ENCODE peak calls at places on chromosome 6, in seven cellular contexts. One of them, this sample, is unnamed.

GRCh38 chr6:122717350-122717749 is 62.2 kb upstream of the FABP7 start:
- DNase-seq in ACHN: no peak
- DNase-seq in CD8-positive, alpha-beta T cell: no peak
- DNase-seq in GM03348: no peak
- DNase-seq in NCI-H1417: peak; percentile 50
- DNase-seq in stimulated activated CD4-positive, alpha-beta T cell treated with anti-CD3 and anti-CD28 coated beads, TNF-alpha, amount 100 ng/mL, for 24 hours: no peak
- DNase-seq in left colon: no peak
- DNase-seq in this sample: no peak

GRCh38 chr6:34919651-34920050 is 30.6 kb downstream of the ANKS1A start:
- DNase-seq in ACHN: no peak
- DNase-seq in CD8-positive, alpha-beta T cell: no peak
- DNase-seq in GM03348: peak; percentile 27
- DNase-seq in NCI-H1417: no peak
- DNase-seq in stimulated activated CD4-positive, alpha-beta T cell treated with anti-CD3 and anti-CD28 coated beads, TNF-alpha, amount 100 ng/mL, for 24 hours: no peak
- DNase-seq in left colon: no peak
- DNase-seq in this sample: no peak

GRCh38 chr6:155440758-155441157 is 14.9 kb downstream of the NOX3 start:
- DNase-seq in ACHN: no peak
- DNase-seq in CD8-positive, alpha-beta T cell: no peak
- DNase-seq in GM03348: no peak
- DNase-seq in NCI-H1417: peak; percentile 20
- DNase-seq in stimulated activated CD4-positive, alpha-beta T cell treated with anti-CD3 and anti-CD28 coated beads, TNF-alpha, amount 100 ng/mL, for 24 hours: no peak
- DNase-seq in left colon: no peak
- DNase-seq in this sample: no peak

GRCh38 chr6:138572200-138572875 is 73.0 kb upstream of the NHSL1 start:
- DNase-seq in ACHN: peak; percentile 81
- DNase-seq in CD8-positive, alpha-beta T cell: no peak
- DNase-seq in GM03348: peak; percentile 85
- DNase-seq in NCI-H1417: peak; percentile 98
- DNase-seq in stimulated activated CD4-positive, alpha-beta T cell treated with anti-CD3 and anti-CD28 coated beads, TNF-alpha, amount 100 ng/mL, for 24 hours: no peak
- DNase-seq in left colon: peak; percentile 88
- DNase-seq in this sample: no peak

GRCh38 chr6:87241304-87241703 is 81.1 kb upstream of the SMIM8 start:
- DNase-seq in ACHN: peak; percentile 3
- DNase-seq in CD8-positive, alpha-beta T cell: no peak
- DNase-seq in GM03348: no peak
- DNase-seq in NCI-H1417: no peak
- DNase-seq in stimulated activated CD4-positive, alpha-beta T cell treated with anti-CD3 and anti-CD28 coated beads, TNF-alpha, amount 100 ng/mL, for 24 hours: no peak
- DNase-seq in left colon: no peak
- DNase-seq in this sample: no peak

GRCh38 chr6:52422156-52422555 is 2.0 kb downstream of the EFHC1 start:
- DNase-seq in ACHN: no peak
- DNase-seq in CD8-positive, alpha-beta T cell: no peak
- DNase-seq in GM03348: no peak
- DNase-seq in NCI-H1417: no peak
- DNase-seq in stimulated activated CD4-positive, alpha-beta T cell treated with anti-CD3 and anti-CD28 coated beads, TNF-alpha, amount 100 ng/mL, for 24 hours: no peak
- DNase-seq in left colon: no peak
- DNase-seq in this sample: no peak

GRCh38 chr6:43367245-43367984 is 2.0 kb downstream of the ZNF318 start:
- DNase-seq in ACHN: no peak
- DNase-seq in CD8-positive, alpha-beta T cell: no peak
- DNase-seq in GM03348: no peak
- DNase-seq in NCI-H1417: no peak
- DNase-seq in stimulated activated CD4-positive, alpha-beta T cell treated with anti-CD3 and anti-CD28 coated beads, TNF-alpha, amount 100 ng/mL, for 24 hours: no peak
- DNase-seq in left colon: no peak
- DNase-seq in this sample: no peak

GRCh38 chr6:112743343-112743742 is 396.2 kb downstream of the RFPL4B start:
- DNase-seq in ACHN: no peak
- DNase-seq in CD8-positive, alpha-beta T cell: no peak
- DNase-seq in GM03348: no peak
- DNase-seq in NCI-H1417: no peak
- DNase-seq in stimulated activated CD4-positive, alpha-beta T cell treated with anti-CD3 and anti-CD28 coated beads, TNF-alpha, amount 100 ng/mL, for 24 hours: no peak
- DNase-seq in left colon: no peak
- DNase-seq in this sample: no peak

GRCh38 chr6:136600818-136601217 is 50.6 kb upstream of the MAP7 start:
- DNase-seq in ACHN: no peak
- DNase-seq in CD8-positive, alpha-beta T cell: no peak
- DNase-seq in GM03348: no peak
- DNase-seq in NCI-H1417: peak; percentile 58
- DNase-seq in stimulated activated CD4-positive, alpha-beta T cell treated with anti-CD3 and anti-CD28 coated beads, TNF-alpha, amount 100 ng/mL, for 24 hours: no peak
- DNase-seq in left colon: peak; percentile 30
- DNase-seq in this sample: no peak

GRCh38 chr6:30097902-30098606 is 14.8 kb downstream of the TRIM31 start:
- DNase-seq in ACHN: no peak
- DNase-seq in CD8-positive, alpha-beta T cell: no peak
- DNase-seq in GM03348: no peak
- DNase-seq in NCI-H1417: no peak
- DNase-seq in stimulated activated CD4-positive, alpha-beta T cell treated with anti-CD3 and anti-CD28 coated beads, TNF-alpha, amount 100 ng/mL, for 24 hours: no peak
- DNase-seq in left colon: peak; percentile 80
- DNase-seq in this sample: no peak

GRCh38 chr6:2791124-2792050 is 26.2 kb downstream of the WRNIP1 start:
- DNase-seq in ACHN: peak; percentile 77
- DNase-seq in CD8-positive, alpha-beta T cell: peak; percentile 46
- DNase-seq in GM03348: peak; percentile 89
- DNase-seq in NCI-H1417: peak; percentile 48
- DNase-seq in stimulated activated CD4-positive, alpha-beta T cell treated with anti-CD3 and anti-CD28 coated beads, TNF-alpha, amount 100 ng/mL, for 24 hours: no peak
- DNase-seq in left colon: peak; percentile 72
- DNase-seq in this sample: peak; percentile 86

GRCh38 chr6:52543262-52543661 is 33.6 kb downstream of the TRAM2 start:
- DNase-seq in ACHN: no peak
- DNase-seq in CD8-positive, alpha-beta T cell: no peak
- DNase-seq in GM03348: no peak
- DNase-seq in NCI-H1417: no peak
- DNase-seq in stimulated activated CD4-positive, alpha-beta T cell treated with anti-CD3 and anti-CD28 coated beads, TNF-alpha, amount 100 ng/mL, for 24 hours: no peak
- DNase-seq in left colon: no peak
- DNase-seq in this sample: no peak

GRCh38 chr6:152271681-152272464 is 365.3 kb downstream of the SYNE1 start:
- DNase-seq in ACHN: no peak
- DNase-seq in CD8-positive, alpha-beta T cell: no peak
- DNase-seq in GM03348: peak; percentile 74
- DNase-seq in NCI-H1417: no peak
- DNase-seq in stimulated activated CD4-positive, alpha-beta T cell treated with anti-CD3 and anti-CD28 coated beads, TNF-alpha, amount 100 ng/mL, for 24 hours: no peak
- DNase-seq in left colon: no peak
- DNase-seq in this sample: no peak

GRCh38 chr6:44051516-44051915 is 75.7 kb downstream of the MRPL14 start:
- DNase-seq in ACHN: peak; percentile 79
- DNase-seq in CD8-positive, alpha-beta T cell: no peak
- DNase-seq in GM03348: peak; percentile 85
- DNase-seq in NCI-H1417: no peak
- DNase-seq in stimulated activated CD4-positive, alpha-beta T cell treated with anti-CD3 and anti-CD28 coated beads, TNF-alpha, amount 100 ng/mL, for 24 hours: no peak
- DNase-seq in left colon: no peak
- DNase-seq in this sample: no peak

GRCh38 chr6:4102687-4103244 is 23.8 kb upstream of the FAM217A start:
- DNase-seq in ACHN: no peak
- DNase-seq in CD8-positive, alpha-beta T cell: no peak
- DNase-seq in GM03348: no peak
- DNase-seq in NCI-H1417: peak; percentile 88
- DNase-seq in stimulated activated CD4-positive, alpha-beta T cell treated with anti-CD3 and anti-CD28 coated beads, TNF-alpha, amount 100 ng/mL, for 24 hours: no peak
- DNase-seq in left colon: no peak
- DNase-seq in this sample: no peak

GRCh38 chr6:84428300-84428907 is 201.0 kb upstream of the CEP162 start:
- DNase-seq in ACHN: peak; percentile 67
- DNase-seq in CD8-positive, alpha-beta T cell: no peak
- DNase-seq in GM03348: peak; percentile 68
- DNase-seq in NCI-H1417: peak; percentile 53
- DNase-seq in stimulated activated CD4-positive, alpha-beta T cell treated with anti-CD3 and anti-CD28 coated beads, TNF-alpha, amount 100 ng/mL, for 24 hours: no peak
- DNase-seq in left colon: no peak
- DNase-seq in this sample: no peak

GRCh38 chr6:112232845-112233256 is 21.5 kb downstream of the LAMA4 start:
- DNase-seq in ACHN: no peak
- DNase-seq in CD8-positive, alpha-beta T cell: no peak
- DNase-seq in GM03348: no peak
- DNase-seq in NCI-H1417: no peak
- DNase-seq in stimulated activated CD4-positive, alpha-beta T cell treated with anti-CD3 and anti-CD28 coated beads, TNF-alpha, amount 100 ng/mL, for 24 hours: no peak
- DNase-seq in left colon: no peak
- DNase-seq in this sample: no peak

GRCh38 chr6:16346831-16347230 is 108.4 kb downstream of the GMPR start:
- DNase-seq in ACHN: no peak
- DNase-seq in CD8-positive, alpha-beta T cell: no peak
- DNase-seq in GM03348: no peak
- DNase-seq in NCI-H1417: no peak
- DNase-seq in stimulated activated CD4-positive, alpha-beta T cell treated with anti-CD3 and anti-CD28 coated beads, TNF-alpha, amount 100 ng/mL, for 24 hours: no peak
- DNase-seq in left colon: no peak
- DNase-seq in this sample: no peak

GRCh38 chr6:143594647-143595046 is 83.1 kb upstream of the PHACTR2 start:
- DNase-seq in ACHN: no peak
- DNase-seq in CD8-positive, alpha-beta T cell: no peak
- DNase-seq in GM03348: no peak
- DNase-seq in NCI-H1417: no peak
- DNase-seq in stimulated activated CD4-positive, alpha-beta T cell treated with anti-CD3 and anti-CD28 coated beads, TNF-alpha, amount 100 ng/mL, for 24 hours: no peak
- DNase-seq in left colon: no peak
- DNase-seq in this sample: no peak

GRCh38 chr6:89313006-89313405 is 2.1 kb downstream of the GABRR2 start:
- DNase-seq in ACHN: peak; percentile 23
- DNase-seq in CD8-positive, alpha-beta T cell: no peak
- DNase-seq in GM03348: peak; percentile 86
- DNase-seq in NCI-H1417: no peak
- DNase-seq in stimulated activated CD4-positive, alpha-beta T cell treated with anti-CD3 and anti-CD28 coated beads, TNF-alpha, amount 100 ng/mL, for 24 hours: no peak
- DNase-seq in left colon: no peak
- DNase-seq in this sample: no peak

GRCh38 chr6:30076333-30076732 is 764 bp upstream of the RNF39 start:
- DNase-seq in ACHN: no peak
- DNase-seq in CD8-positive, alpha-beta T cell: no peak
- DNase-seq in GM03348: no peak
- DNase-seq in NCI-H1417: no peak
- DNase-seq in stimulated activated CD4-positive, alpha-beta T cell treated with anti-CD3 and anti-CD28 coated beads, TNF-alpha, amount 100 ng/mL, for 24 hours: no peak
- DNase-seq in left colon: no peak
- DNase-seq in this sample: no peak

GRCh38 chr6:41675176-41675767 is 37.0 kb downstream of the MDFI start:
- DNase-seq in ACHN: no peak
- DNase-seq in CD8-positive, alpha-beta T cell: no peak
- DNase-seq in GM03348: no peak
- DNase-seq in NCI-H1417: peak; percentile 57
- DNase-seq in stimulated activated CD4-positive, alpha-beta T cell treated with anti-CD3 and anti-CD28 coated beads, TNF-alpha, amount 100 ng/mL, for 24 hours: no peak
- DNase-seq in left colon: no peak
- DNase-seq in this sample: no peak

GRCh38 chr6:82251942-82252341 is 4.4 kb upstream of the IBTK start:
- DNase-seq in ACHN: peak; percentile 52
- DNase-seq in CD8-positive, alpha-beta T cell: no peak
- DNase-seq in GM03348: peak; percentile 50
- DNase-seq in NCI-H1417: peak; percentile 60
- DNase-seq in stimulated activated CD4-positive, alpha-beta T cell treated with anti-CD3 and anti-CD28 coated beads, TNF-alpha, amount 100 ng/mL, for 24 hours: no peak
- DNase-seq in left colon: no peak
- DNase-seq in this sample: no peak

GRCh38 chr6:33299237-33299944 is 649 bp upstream of the RGL2 start:
- DNase-seq in ACHN: peak; percentile 90
- DNase-seq in CD8-positive, alpha-beta T cell: peak; percentile 95
- DNase-seq in GM03348: peak; percentile 94
- DNase-seq in NCI-H1417: peak; percentile 93
- DNase-seq in stimulated activated CD4-positive, alpha-beta T cell treated with anti-CD3 and anti-CD28 coated beads, TNF-alpha, amount 100 ng/mL, for 24 hours: peak; percentile 85
- DNase-seq in left colon: peak; percentile 90
- DNase-seq in this sample: no peak

GRCh38 chr6:43506171-43506570 is 4.0 kb downstream of the LRRC73 start:
- DNase-seq in ACHN: no peak
- DNase-seq in CD8-positive, alpha-beta T cell: no peak
- DNase-seq in GM03348: no peak
- DNase-seq in NCI-H1417: no peak
- DNase-seq in stimulated activated CD4-positive, alpha-beta T cell treated with anti-CD3 and anti-CD28 coated beads, TNF-alpha, amount 100 ng/mL, for 24 hours: no peak
- DNase-seq in left colon: no peak
- DNase-seq in this sample: no peak

GRCh38 chr6:43806041-43806757 is 36.2 kb downstream of the VEGFA start:
- DNase-seq in ACHN: peak; percentile 21
- DNase-seq in CD8-positive, alpha-beta T cell: no peak
- DNase-seq in GM03348: no peak
- DNase-seq in NCI-H1417: peak; percentile 37
- DNase-seq in stimulated activated CD4-positive, alpha-beta T cell treated with anti-CD3 and anti-CD28 coated beads, TNF-alpha, amount 100 ng/mL, for 24 hours: no peak
- DNase-seq in left colon: peak; percentile 87
- DNase-seq in this sample: no peak

GRCh38 chr6:42782689-42783176 is 881 bp downstream of the BICRAL start:
- DNase-seq in ACHN: peak; percentile 79
- DNase-seq in CD8-positive, alpha-beta T cell: peak; percentile 78
- DNase-seq in GM03348: peak; percentile 93
- DNase-seq in NCI-H1417: peak; percentile 91
- DNase-seq in stimulated activated CD4-positive, alpha-beta T cell treated with anti-CD3 and anti-CD28 coated beads, TNF-alpha, amount 100 ng/mL, for 24 hours: peak; percentile 54
- DNase-seq in left colon: peak; percentile 73
- DNase-seq in this sample: peak; percentile 72

GRCh38 chr6:84027340-84028183 is 6.0 kb upstream of the MRAP2 start:
- DNase-seq in ACHN: no peak
- DNase-seq in CD8-positive, alpha-beta T cell: no peak
- DNase-seq in GM03348: peak; percentile 60
- DNase-seq in NCI-H1417: peak; percentile 91
- DNase-seq in stimulated activated CD4-positive, alpha-beta T cell treated with anti-CD3 and anti-CD28 coated beads, TNF-alpha, amount 100 ng/mL, for 24 hours: no peak
- DNase-seq in left colon: peak; percentile 63
- DNase-seq in this sample: no peak

GRCh38 chr6:26597389-26597766 is 625 bp downstream of the ABT1 start:
- DNase-seq in ACHN: no peak
- DNase-seq in CD8-positive, alpha-beta T cell: no peak
- DNase-seq in GM03348: no peak
- DNase-seq in NCI-H1417: no peak
- DNase-seq in stimulated activated CD4-positive, alpha-beta T cell treated with anti-CD3 and anti-CD28 coated beads, TNF-alpha, amount 100 ng/mL, for 24 hours: no peak
- DNase-seq in left colon: no peak
- DNase-seq in this sample: no peak

GRCh38 chr6:105161411-105161810 is 18.4 kb downstream of the POPDC3 start:
- DNase-seq in ACHN: no peak
- DNase-seq in CD8-positive, alpha-beta T cell: no peak
- DNase-seq in GM03348: no peak
- DNase-seq in NCI-H1417: no peak
- DNase-seq in stimulated activated CD4-positive, alpha-beta T cell treated with anti-CD3 and anti-CD28 coated beads, TNF-alpha, amount 100 ng/mL, for 24 hours: no peak
- DNase-seq in left colon: no peak
- DNase-seq in this sample: no peak

GRCh38 chr6:5175195-5175594 is 85.6 kb downstream of the LYRM4 start:
- DNase-seq in ACHN: peak; percentile 19
- DNase-seq in CD8-positive, alpha-beta T cell: no peak
- DNase-seq in GM03348: no peak
- DNase-seq in NCI-H1417: no peak
- DNase-seq in stimulated activated CD4-positive, alpha-beta T cell treated with anti-CD3 and anti-CD28 coated beads, TNF-alpha, amount 100 ng/mL, for 24 hours: no peak
- DNase-seq in left colon: no peak
- DNase-seq in this sample: no peak

This sample was measured in 8988T.